ENCODE peak calls at places on chromosomes 11 and 22, in five cellular contexts. One of them, this sample, is unnamed.

GRCh38 chr22:39292561-39293074 is 26.8 kb downstream of the RPL3 start:
- DNase-seq in neuronal stem cell: peak
- DNase-seq in H1: no peak
- DNase-seq in mesenchymal stem cell: peak
- DNase-seq in H9: peak
- DNase-seq in this sample: peak

GRCh38 chr11:8262552-8263108 is 1.0 kb downstream of the LMO1 start:
- DNase-seq in neuronal stem cell: peak
- DNase-seq in H1: peak
- DNase-seq in mesenchymal stem cell: peak
- DNase-seq in H9: peak
- DNase-seq in this sample: no peak

GRCh38 chr22:33853200-33854097 is 66.8 kb downstream of the LARGE1 start:
- DNase-seq in neuronal stem cell: no peak
- DNase-seq in H1: no peak
- DNase-seq in mesenchymal stem cell: peak
- DNase-seq in H9: peak
- DNase-seq in this sample: peak

GRCh38 chr11:9273430-9274336 is 8.5 kb upstream of the DENND5A start:
- DNase-seq in neuronal stem cell: no peak
- DNase-seq in H1: no peak
- DNase-seq in mesenchymal stem cell: peak
- DNase-seq in H9: peak
- DNase-seq in this sample: peak

GRCh38 chr11:2221591-2221990 is 48.8 kb downstream of the ASCL2 start:
- DNase-seq in neuronal stem cell: no peak
- DNase-seq in H1: no peak
- DNase-seq in mesenchymal stem cell: no peak
- DNase-seq in H9: no peak
- DNase-seq in this sample: no peak

GRCh38 chr22:28029201-28029948 is 110.3 kb upstream of the PITPNB start:
- DNase-seq in neuronal stem cell: no peak
- DNase-seq in H1: peak
- DNase-seq in mesenchymal stem cell: peak
- DNase-seq in H9: no peak
- DNase-seq in this sample: no peak

GRCh38 chr11:117842131-117842941 is 17.8 kb upstream of the FXYD2 start:
- DNase-seq in neuronal stem cell: no peak
- DNase-seq in H1: peak
- DNase-seq in mesenchymal stem cell: no peak
- DNase-seq in H9: peak
- DNase-seq in this sample: peak

GRCh38 chr22:45918455-45919370 is 58.2 kb downstream of the WNT7B start:
- DNase-seq in neuronal stem cell: no peak
- DNase-seq in H1: no peak
- DNase-seq in mesenchymal stem cell: no peak
- DNase-seq in H9: no peak
- DNase-seq in this sample: no peak

DNA sequence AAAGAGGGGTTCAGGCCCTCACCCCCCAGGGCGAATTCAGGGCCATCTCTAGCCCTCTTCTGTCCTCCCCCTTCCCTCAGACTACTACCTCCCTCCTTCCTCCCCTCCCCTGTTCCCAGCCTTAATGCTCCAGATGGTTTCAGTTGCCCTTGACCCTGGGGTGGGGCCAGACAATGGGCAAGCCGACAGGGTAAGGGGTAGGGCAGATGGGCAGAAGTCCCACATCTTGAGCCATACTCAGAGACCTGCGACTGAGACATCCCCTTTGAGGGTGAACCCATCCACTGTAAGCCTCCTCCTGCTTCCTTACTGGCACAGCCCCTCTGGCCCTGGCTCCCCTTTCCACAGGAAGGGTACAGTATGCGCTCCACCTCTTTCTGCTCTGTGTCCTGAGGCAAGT is 1.9 kb downstream of the RHBDD3 start:
- DNase-seq in neuronal stem cell: no peak
- DNase-seq in H1: no peak
- DNase-seq in mesenchymal stem cell: no peak
- DNase-seq in H9: no peak
- DNase-seq in this sample: no peak
- H2AK5ac ChIP-seq in neuronal stem cell: no peak
- H2AK5ac ChIP-seq in H1: no peak
- H2AK5ac ChIP-seq in mesenchymal stem cell: peak
- H2AK5ac ChIP-seq in H9: no peak
- H2AK5ac ChIP-seq in this sample: no peak

DNA sequence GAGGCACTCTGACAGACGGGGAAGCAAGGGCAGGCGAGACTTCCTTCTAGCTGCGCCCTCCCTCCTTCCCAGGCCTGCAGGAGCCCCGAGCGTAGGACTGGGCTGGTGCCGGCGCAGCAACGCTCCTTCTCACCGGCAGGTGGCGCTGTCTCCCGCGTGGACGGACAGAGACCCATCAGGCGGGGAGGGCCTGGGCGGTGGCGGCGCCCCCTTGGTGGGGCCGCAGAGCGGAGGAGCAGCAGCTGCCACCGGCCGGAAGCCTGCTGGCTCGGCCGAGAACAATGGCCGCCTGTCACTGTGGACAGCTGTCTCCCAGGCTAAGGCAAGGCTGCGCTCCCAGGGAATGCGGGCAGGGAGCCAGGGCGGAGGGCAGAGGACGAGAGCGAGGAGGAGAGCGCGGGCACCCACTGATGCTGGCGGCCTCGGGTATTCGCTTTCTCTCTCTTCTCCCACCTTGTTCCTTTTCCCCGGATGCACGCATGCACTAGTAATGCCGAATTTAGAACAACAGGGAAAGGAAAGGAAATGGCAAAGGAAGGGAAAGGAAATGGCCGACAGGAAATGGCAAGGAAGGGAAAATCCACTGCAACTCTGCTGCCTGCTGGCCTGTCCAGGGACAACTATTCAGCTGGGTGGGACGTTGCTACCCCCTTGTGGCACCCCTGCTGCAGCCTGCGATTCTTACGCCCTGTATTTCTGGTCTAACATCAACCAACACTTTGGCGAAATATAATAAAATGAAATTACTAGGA is 14.4 kb downstream of the PPM1F start:
- DNase-seq in neuronal stem cell: peak
- DNase-seq in H1: peak
- DNase-seq in mesenchymal stem cell: peak
- DNase-seq in H9: peak
- DNase-seq in this sample: peak
- H2BK12ac ChIP-seq in neuronal stem cell: no peak
- H2BK12ac ChIP-seq in H1: no peak
- H2BK12ac ChIP-seq in mesenchymal stem cell: no peak
- H2BK12ac ChIP-seq in H9: no peak
- H2BK12ac ChIP-seq in this sample: no peak

DNA sequence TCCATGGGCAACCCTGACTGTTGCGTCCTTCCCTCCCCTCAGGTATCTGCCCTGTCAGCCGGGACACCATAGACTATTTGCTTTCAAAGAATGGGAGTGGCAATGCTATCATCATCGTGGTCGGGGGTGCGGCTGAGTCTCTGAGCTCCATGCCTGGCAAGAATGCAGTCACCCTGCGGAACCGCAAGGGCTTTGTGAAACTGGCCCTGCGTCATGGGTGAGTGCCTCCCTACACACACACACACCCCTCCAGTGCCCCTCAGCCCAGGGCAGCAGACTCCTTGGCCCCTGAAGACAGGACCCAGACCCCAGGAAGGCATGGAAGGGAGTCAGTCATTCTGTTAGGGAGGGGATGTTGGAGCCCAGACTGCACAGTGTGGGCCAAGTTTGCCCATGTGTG is 17.9 kb upstream of the UVRAG start:
- DNase-seq in neuronal stem cell: no peak
- DNase-seq in H1: no peak
- DNase-seq in mesenchymal stem cell: no peak
- DNase-seq in H9: no peak
- DNase-seq in this sample: no peak
- H2AK5ac ChIP-seq in neuronal stem cell: no peak
- H2AK5ac ChIP-seq in H1: no peak
- H2AK5ac ChIP-seq in mesenchymal stem cell: no peak
- H2AK5ac ChIP-seq in H9: no peak
- H2AK5ac ChIP-seq in this sample: no peak

DNA sequence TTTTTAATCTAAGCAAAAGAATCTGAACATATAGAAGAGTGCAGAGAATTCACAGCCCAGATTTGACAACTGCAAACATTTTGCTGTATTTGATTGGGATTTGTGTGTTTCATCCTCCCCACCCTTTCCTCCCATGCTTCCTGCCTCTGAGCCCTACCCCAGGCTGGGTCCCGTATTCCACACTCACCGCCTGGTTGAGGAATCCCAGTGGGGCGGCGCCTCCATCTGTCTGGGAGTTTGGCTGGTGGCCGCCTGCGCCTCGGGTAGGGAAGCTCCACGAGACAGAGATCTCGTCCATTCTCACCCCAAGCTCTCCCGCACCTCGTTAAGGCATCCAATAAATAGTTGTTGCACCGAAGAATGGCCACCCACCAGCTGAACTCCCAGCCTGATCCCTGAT is 105.9 kb upstream of the SLC22A12 start:
- DNase-seq in neuronal stem cell: no peak
- DNase-seq in H1: peak
- DNase-seq in mesenchymal stem cell: no peak
- DNase-seq in H9: no peak
- DNase-seq in this sample: no peak
- H2BK12ac ChIP-seq in neuronal stem cell: no peak
- H2BK12ac ChIP-seq in H1: no peak
- H2BK12ac ChIP-seq in mesenchymal stem cell: no peak
- H2BK12ac ChIP-seq in H9: no peak
- H2BK12ac ChIP-seq in this sample: no peak

GRCh38 chr11:6603287-6604080 is at the start of the genes ILK and RRP8:
- DNase-seq in neuronal stem cell: peak
- DNase-seq in H1: peak
- DNase-seq in mesenchymal stem cell: peak
- DNase-seq in H9: peak
- DNase-seq in this sample: peak

GRCh38 chr11:6599884-6600390 is 3.5 kb downstream of the RRP8 start:
- DNase-seq in neuronal stem cell: no peak
- DNase-seq in H1: peak
- DNase-seq in mesenchymal stem cell: no peak
- DNase-seq in H9: no peak
- DNase-seq in this sample: no peak

GRCh38 chr11:6604081-6604626 is 580 bp downstream of the ILK start:
- DNase-seq in neuronal stem cell: peak
- DNase-seq in H1: no peak
- DNase-seq in mesenchymal stem cell: peak
- DNase-seq in H9: peak
- DNase-seq in this sample: peak

GRCh38 chr11:6601041-6601461 is 2.4 kb downstream of the RRP8 start:
- DNase-seq in neuronal stem cell: no peak
- DNase-seq in H1: peak
- DNase-seq in mesenchymal stem cell: no peak
- DNase-seq in H9: no peak
- DNase-seq in this sample: no peak

DNA sequence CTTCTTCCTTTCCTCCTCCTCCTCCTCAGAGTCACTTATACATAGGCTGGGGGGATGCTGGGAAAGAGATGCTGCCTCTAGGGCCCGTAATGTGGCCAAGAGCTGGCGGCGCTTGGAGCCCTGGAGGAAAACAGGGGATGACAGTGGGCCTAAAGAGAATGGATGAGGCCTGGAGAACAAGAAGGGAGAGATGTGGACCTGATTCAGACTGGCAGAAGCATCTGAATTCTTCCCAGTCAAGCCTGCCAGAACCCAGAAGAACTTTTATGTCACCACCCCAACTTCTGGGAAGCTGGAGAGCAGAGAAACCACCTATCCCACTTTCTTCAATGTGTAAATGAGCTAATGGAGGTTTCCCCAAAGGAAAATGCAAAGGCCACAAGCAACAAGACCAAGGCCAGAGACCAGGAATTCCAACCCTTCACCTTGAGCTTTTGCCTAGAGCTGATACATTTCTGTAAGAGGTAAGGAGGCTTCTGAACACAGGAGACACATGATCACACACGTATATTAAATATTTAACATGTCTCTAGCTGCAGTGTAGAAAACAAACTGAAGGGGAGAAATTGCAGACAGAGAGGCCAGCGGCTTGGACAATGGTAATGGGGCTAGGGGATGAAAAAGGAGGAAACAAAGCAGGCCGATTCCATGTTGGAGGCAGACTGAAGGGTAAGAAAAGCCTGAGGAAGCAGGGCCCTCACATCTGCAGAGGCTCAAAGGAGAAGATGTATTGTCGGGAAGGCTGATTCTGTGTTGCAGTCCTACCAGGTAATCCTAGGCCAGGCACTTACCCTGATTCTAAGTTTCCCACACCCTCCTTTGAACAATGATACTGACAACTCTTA is 1.1 kb downstream of the RRP8 start:
- DNase-seq in neuronal stem cell: no peak
- DNase-seq in H1: peak
- DNase-seq in mesenchymal stem cell: no peak
- DNase-seq in H9: no peak
- DNase-seq in this sample: no peak
- H2AK5ac ChIP-seq in neuronal stem cell: no peak
- H2AK5ac ChIP-seq in H1: no peak
- H2AK5ac ChIP-seq in mesenchymal stem cell: no peak
- H2AK5ac ChIP-seq in H9: no peak
- H2AK5ac ChIP-seq in this sample: peak

GRCh38 chr22:23065495-23066122 is 4.7 kb upstream of the GNAZ start:
- DNase-seq in neuronal stem cell: no peak
- DNase-seq in H1: no peak
- DNase-seq in mesenchymal stem cell: no peak
- DNase-seq in H9: peak
- DNase-seq in this sample: no peak
- H2BK12ac ChIP-seq in neuronal stem cell: no peak
- H2BK12ac ChIP-seq in H1: no peak
- H2BK12ac ChIP-seq in mesenchymal stem cell: no peak
- H2BK12ac ChIP-seq in H9: no peak
- H2BK12ac ChIP-seq in this sample: no peak